ENCODE peak calls at places on chromosomes 5 and 9, in five cellular contexts. One of them, this sample, is unnamed.

GRCh38 chr5:98173334-98173733 is 600.1 kb upstream of the RGMB start:
- DNase-seq in erythroblast: no peak
- DNase-seq in stromal cell of bone marrow: peak; percentile 67
- DNase-seq in ELR: peak; percentile 89
- DNase-seq in choroid plexus epithelial cell: peak; percentile 41
- DNase-seq in this sample: peak; percentile 88

GRCh38 chr9:117411547-117411946 is 3.3 kb downstream of the ASTN2 start:
- DNase-seq in ELR: peak; percentile 7
- DNase-seq in choroid plexus epithelial cell: peak; percentile 42
- DNase-seq in stromal cell of bone marrow: peak; percentile 6
- DNase-seq in erythroblast: peak; percentile 33
- DNase-seq in this sample: peak; percentile 51

GRCh38 chr9:76177924-76178323 is 216.3 kb downstream of the RFK start:
- DNase-seq in erythroblast: no peak
- DNase-seq in choroid plexus epithelial cell: no peak
- DNase-seq in stromal cell of bone marrow: no peak
- DNase-seq in ELR: no peak
- DNase-seq in this sample: no peak

GRCh38 chr5:36723921-36724320 is 117.5 kb downstream of the SLC1A3 start:
- DNase-seq in choroid plexus epithelial cell: peak; percentile 17
- DNase-seq in ELR: no peak
- DNase-seq in erythroblast: no peak
- DNase-seq in stromal cell of bone marrow: no peak
- DNase-seq in this sample: no peak

GRCh38 chr5:115096034-115096769 is 73.5 kb downstream of the TRIM36 start:
- DNase-seq in choroid plexus epithelial cell: no peak
- DNase-seq in stromal cell of bone marrow: no peak
- DNase-seq in ELR: peak; percentile 46
- DNase-seq in erythroblast: no peak
- DNase-seq in this sample: no peak

GRCh38 chr9:92974161-92974661 is 26.9 kb downstream of the FGD3 start:
- DNase-seq in erythroblast: no peak
- DNase-seq in ELR: no peak
- DNase-seq in stromal cell of bone marrow: no peak
- DNase-seq in choroid plexus epithelial cell: no peak
- DNase-seq in this sample: no peak

GRCh38 chr9:19154135-19154612 is 26.9 kb upstream of the PLIN2 start:
- DNase-seq in stromal cell of bone marrow: peak; percentile 65
- DNase-seq in ELR: peak; percentile 68
- DNase-seq in choroid plexus epithelial cell: peak; percentile 99
- DNase-seq in erythroblast: peak; percentile 97
- DNase-seq in this sample: peak; percentile 85

GRCh38 chr9:104093162-104093561 is 947 bp upstream of the SMC2 start:
- DNase-seq in choroid plexus epithelial cell: peak; percentile 43
- DNase-seq in stromal cell of bone marrow: no peak
- DNase-seq in erythroblast: no peak
- DNase-seq in ELR: peak; percentile 25
- DNase-seq in this sample: peak; percentile 50

GRCh38 chr9:27276182-27277030 is 20.5 kb downstream of the EQTN start:
- DNase-seq in stromal cell of bone marrow: peak; percentile 33
- DNase-seq in erythroblast: peak; percentile 70
- DNase-seq in ELR: peak; percentile 64
- DNase-seq in choroid plexus epithelial cell: peak; percentile 78
- DNase-seq in this sample: peak; percentile 67

GRCh38 chr5:132310141-132310834 is 16.1 kb downstream of the SLC22A4 start:
- DNase-seq in choroid plexus epithelial cell: no peak
- DNase-seq in ELR: no peak
- DNase-seq in erythroblast: no peak
- DNase-seq in stromal cell of bone marrow: no peak
- DNase-seq in this sample: peak; percentile 33

GRCh38 chr5:6359534-6359933 is 18.8 kb downstream of the MED10 start:
- DNase-seq in choroid plexus epithelial cell: no peak
- DNase-seq in erythroblast: no peak
- DNase-seq in ELR: no peak
- DNase-seq in stromal cell of bone marrow: no peak
- DNase-seq in this sample: no peak

GRCh38 chr5:152560508-152561137 is 155.5 kb upstream of the NMUR2 start:
- DNase-seq in erythroblast: peak; percentile 64
- DNase-seq in choroid plexus epithelial cell: peak; percentile 55
- DNase-seq in stromal cell of bone marrow: peak; percentile 36
- DNase-seq in ELR: peak; percentile 27
- DNase-seq in this sample: peak; percentile 68

GRCh38 chr5:139417214-139417613 is 13.3 kb upstream of the SPATA24 start:
- DNase-seq in erythroblast: no peak
- DNase-seq in ELR: peak; percentile 34
- DNase-seq in stromal cell of bone marrow: no peak
- DNase-seq in choroid plexus epithelial cell: peak; percentile 80
- DNase-seq in this sample: no peak